ENCODE peak calls at places on chromosomes 2 and 18, in eight cellular contexts. D, A, J, U, W, T, I and Q are unnamed samples.
A peak's percentile ranks its signal among the peaks of the same experiment; 100 is the strongest.

GRCh38 chr18:8930990-8931648 is 171.4 kb upstream of the NDUFV2 start:
- DNase-seq in W (no peak), D (no peak), A (no peak), U (no peak), T (no peak), J (no peak), I (peak; percentile 31), Q (no peak)

GRCh38 chr18:63302647-63303405 is 16.7 kb downstream of the BCL2 start:
- DNase-seq in W (no peak), T (no peak), I (no peak), A (no peak), D (no peak), J (no peak), U (no peak), Q (no peak)

GRCh38 chr2:172772637-172773036 is 37.0 kb downstream of the RAPGEF4 start:
- DNase-seq in T (no peak), I (peak; percentile 68), U (no peak), A (no peak), D (peak; percentile 80), W (peak; percentile 18), J (no peak), Q (no peak)

GRCh38 chr2:184032983-184033382 is 565.3 kb upstream of the ZNF804A start:
- DNase-seq in W (no peak), A (no peak), U (no peak), T (no peak), D (no peak), J (no peak), I (peak; percentile 80), Q (no peak)

GRCh38 chr2:38446972-38447561 is 70.0 kb upstream of the ATL2 start:
- DNase-seq in W (no peak), T (no peak), A (peak; percentile 41), I (no peak), J (no peak), D (no peak), U (no peak), Q (no peak)

GRCh38 chr18:54950221-54950620 is 9.0 kb downstream of the CCDC68 start:
- DNase-seq in T (no peak), A (no peak), D (no peak), U (no peak), J (no peak), I (no peak), W (no peak), Q (no peak)

GRCh38 chr2:239674981-239675855 is 274.4 kb upstream of the HDAC4 start:
- DNase-seq in J (peak; percentile 44), T (no peak), W (no peak), I (no peak), D (no peak), U (no peak), A (no peak), Q (no peak)

GRCh38 chr18:55592572-55592971 is 4.6 kb upstream of the TCF4 start:
- DNase-seq in W (no peak), I (no peak), J (no peak), T (no peak), A (no peak), D (no peak), U (no peak), Q (no peak)

GRCh38 chr2:153595939-153596338 is 117.4 kb upstream of the RPRM start:
- DNase-seq in I (no peak), T (no peak), U (no peak), W (no peak), J (no peak), D (no peak), A (no peak), Q (no peak)

GRCh38 chr2:74740395-74741075 is 86.5 kb downstream of the SEMA4F start:
- DNase-seq in J (peak; percentile 79), D (peak; percentile 64), A (peak; percentile 95), I (peak; percentile 91), T (no peak), U (peak; percentile 88), W (peak; percentile 97), Q (peak; percentile 92)
- TF ChIP-seq CTCF in J (no peak), D (no peak), A (no peak), I (no peak), T (no peak), U (no peak), W (peak; percentile 4), Q (no peak)

GRCh38 chr2:158459161-158460003 is 2.6 kb downstream of the PKP4 start:
- DNase-seq in J (no peak), A (no peak), D (no peak), W (no peak), T (no peak), U (no peak), I (no peak), Q (no peak)

GRCh38 chr2:158457826-158458616 is 1.3 kb downstream of the PKP4 start:
- DNase-seq in I (peak; percentile 40), D (no peak), W (peak; percentile 64), J (peak; percentile 91), A (peak; percentile 58), T (peak; percentile 91), U (no peak), Q (peak; percentile 80)

GRCh38 chr2:158458617-158458920 is 1.8 kb downstream of the PKP4 start:
- DNase-seq in D (no peak), T (no peak), J (no peak), U (no peak), A (no peak), I (no peak), W (no peak), Q (no peak)

GRCh38 chr2:158457092-158457825 is 507 bp downstream of the PKP4 start:
- DNase-seq in J (peak; percentile 82), D (no peak), W (peak; percentile 63), U (no peak), T (peak; percentile 76), I (peak; percentile 63), A (peak; percentile 58), Q (peak; percentile 72)

DNA sequence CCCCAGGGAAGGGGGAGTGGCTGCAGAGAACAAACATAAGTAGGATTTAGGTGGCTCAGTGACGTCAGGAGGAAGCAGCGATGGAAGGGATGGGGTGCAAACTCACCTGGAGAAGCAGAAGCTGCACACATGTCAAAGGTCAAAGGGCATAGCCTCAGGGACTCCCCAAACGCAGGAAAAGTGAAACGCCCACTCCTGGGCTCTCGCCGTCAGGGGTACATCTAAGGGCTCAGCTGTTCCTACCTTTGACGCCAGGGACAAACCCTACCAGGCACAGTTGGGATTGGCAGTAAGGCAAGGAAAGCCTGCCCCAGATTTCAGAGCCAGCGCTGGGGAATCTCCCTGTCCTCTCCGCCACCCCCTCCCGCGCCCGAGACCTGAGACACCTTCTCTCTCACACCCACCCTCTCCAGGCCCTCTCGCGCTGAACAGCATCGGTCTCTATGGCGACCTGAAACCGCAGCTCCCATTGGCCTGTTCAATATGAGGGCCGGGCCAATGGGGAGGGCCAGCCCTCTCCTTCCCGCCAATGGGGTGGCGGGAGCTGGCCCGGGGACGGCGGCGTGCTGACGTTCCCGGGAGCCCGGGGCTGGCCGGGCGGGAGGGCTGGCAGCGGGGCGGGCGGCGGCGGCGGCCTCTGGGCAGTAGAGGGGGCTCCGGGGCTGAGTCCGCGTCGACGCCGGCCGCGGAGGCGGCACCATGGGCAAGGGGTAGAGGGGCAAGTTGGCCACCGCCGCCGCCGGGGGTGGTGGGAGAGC is at the start of the genes CCDC148 and PKP4:
- DNase-seq in W (peak; percentile 90), A (peak; percentile 96), U (peak; percentile 66), D (peak; percentile 76), T (peak; percentile 93), I (peak; percentile 88), J (peak; percentile 93), Q (peak; percentile 78)
- TF ChIP-seq CTCF in W (peak; percentile 37), A (no peak), U (no peak), D (peak; percentile 22), T (no peak), I (peak; percentile 19), J (no peak), Q (peak; percentile 14)

DNA sequence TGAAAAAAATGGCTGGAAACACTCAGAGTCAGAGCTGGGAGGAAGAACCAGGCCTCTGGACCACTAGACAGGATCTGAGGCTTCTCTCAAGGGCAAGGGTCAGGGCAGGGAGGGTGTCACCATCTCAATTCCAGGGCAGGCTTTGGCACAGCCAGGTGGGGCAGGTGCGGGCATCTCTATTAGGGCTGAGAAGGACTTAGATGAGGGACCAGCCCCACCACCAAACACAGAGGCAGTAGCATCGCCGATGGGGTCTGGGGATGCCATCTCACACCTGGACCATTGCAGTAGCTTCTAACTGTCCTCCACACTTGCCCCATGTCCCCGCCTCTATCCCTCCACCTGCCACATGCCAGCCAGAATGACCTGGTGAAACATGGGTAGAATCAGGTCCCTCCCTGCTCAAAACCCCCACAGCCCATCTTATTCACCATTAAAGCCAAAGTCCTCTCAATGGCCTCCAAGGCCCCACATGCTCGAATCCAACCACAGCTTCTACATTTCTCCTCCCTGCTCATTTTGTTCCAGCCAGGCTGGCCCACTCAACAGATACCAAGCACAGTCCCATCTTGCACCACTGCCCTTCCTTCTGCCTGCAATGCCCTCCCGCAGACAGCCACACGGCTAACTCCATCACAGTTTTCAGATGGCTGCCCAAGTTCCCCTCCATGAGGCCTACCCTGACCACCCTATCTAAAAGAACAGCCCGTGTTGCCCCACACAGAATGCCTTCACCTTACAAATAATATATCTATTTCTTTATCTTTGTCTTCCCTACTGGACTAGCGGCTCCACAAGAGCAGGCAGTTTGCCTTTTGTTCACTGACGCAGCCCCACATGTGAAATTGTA is 177.4 kb downstream of the SMAD2 start:
- DNase-seq in A (no peak), I (no peak), J (no peak), U (no peak), D (no peak), W (no peak), T (no peak), Q (no peak)
- TF ChIP-seq CTCF in A (no peak), I (no peak), J (no peak), U (no peak), D (no peak), W (no peak), T (no peak), Q (no peak)

GRCh38 chr2:26521054-26521912 is 43.4 kb upstream of the OTOF start:
- DNase-seq in T (peak; percentile 34), A (peak; percentile 26), D (no peak), I (no peak), J (peak; percentile 16), W (peak; percentile 5), U (no peak), Q (no peak)
- TF ChIP-seq CTCF in T (peak; percentile 38), A (no peak), D (peak; percentile 40), I (peak; percentile 22), J (no peak), W (peak; percentile 30), U (peak; percentile 60), Q (no peak)

GRCh38 chr2:21395366-21395765 is 271.6 kb downstream of the TDRD15 start:
- DNase-seq in D (no peak), J (no peak), T (no peak), U (no peak), A (no peak), I (no peak), W (no peak), Q (no peak)
- TF ChIP-seq CTCF in D (peak; percentile 6), J (no peak), T (peak; percentile 17), U (no peak), A (no peak), I (no peak), W (no peak), Q (no peak)

GRCh38 chr18:43789234-43790000 is 512.1 kb upstream of the SYT4 start:
- DNase-seq in T (peak; percentile 10), I (peak; percentile 73), J (no peak), U (no peak), W (peak; percentile 3), D (no peak), A (no peak), Q (no peak)
- TF ChIP-seq CTCF in T (peak; percentile 9), I (peak; percentile 57), J (no peak), U (peak; percentile 40), W (peak; percentile 38), D (peak; percentile 33), A (no peak), Q (no peak)